ENCODE peak calls at places on chromosomes 16 and 17, in seven cellular contexts. U, N, K, A, P, V and B are unnamed samples.

GRCh38 chr17:10797848-10798328 is 6.0 kb downstream of the TMEM238L start:
- DNase-seq in U (no peak), N (no peak), K (no peak), A (no peak), P (no peak), V (peak; percentile 4), B (no peak)

GRCh38 chr16:58264961-58265479 is 29.8 kb downstream of the PRSS54 start:
- DNase-seq in U (no peak), N (no peak), K (no peak), A (no peak), P (no peak), V (peak; percentile 5), B (no peak)

GRCh38 chr16:12568438-12568837 is 235.2 kb downstream of the CPPED1 start:
- DNase-seq in U (no peak), N (no peak), K (no peak), A (no peak), P (no peak), V (no peak), B (no peak)

GRCh38 chr16:19138601-19139000 is 24.8 kb downstream of the ITPRIPL2 start:
- DNase-seq in U (peak; percentile 83), N (peak; percentile 79), K (peak; percentile 31), A (peak; percentile 88), P (peak; percentile 66), V (peak; percentile 38), B (peak; percentile 71)

GRCh38 chr17:46942441-46943217 is 19.7 kb downstream of the GOSR2 start:
- DNase-seq in U (peak; percentile 47), N (peak; percentile 48), K (peak; percentile 34), A (peak; percentile 79), P (peak; percentile 58), V (peak; percentile 69), B (peak; percentile 62)

GRCh38 chr16:51641191-51641765 is 490.2 kb upstream of the SALL1 start:
- DNase-seq in U (no peak), N (no peak), K (no peak), A (no peak), P (no peak), V (no peak), B (no peak)

GRCh38 chr17:41692722-41693521 is 4.2 kb downstream of the EIF1 start:
- DNase-seq in U (no peak), N (no peak), K (no peak), A (no peak), P (no peak), V (no peak), B (no peak)

GRCh38 chr17:29176500-29177351 is 3.5 kb downstream of the MYO18A start:
- DNase-seq in U (no peak), N (peak; percentile 69), K (peak; percentile 67), A (no peak), P (peak; percentile 71), V (peak; percentile 86), B (peak; percentile 52)

GRCh38 chr16:52436646-52437645 is 110.0 kb downstream of the TOX3 start:
- DNase-seq in U (no peak), N (no peak), K (no peak), A (no peak), P (no peak), V (no peak), B (no peak)

GRCh38 chr17:9645858-9646555 is 690 bp downstream of the USP43 start:
- DNase-seq in U (no peak), N (no peak), K (no peak), A (no peak), P (peak; percentile 65), V (peak; percentile 78), B (peak; percentile 24)

GRCh38 chr16:10529895-10530669 is 50.3 kb downstream of the EMP2 start:
- DNase-seq in U (no peak), N (no peak), K (no peak), A (no peak), P (no peak), V (no peak), B (no peak)

GRCh38 chr16:11188801-11189740 is 66.9 kb downstream of the SOCS1 start:
- DNase-seq in U (no peak), N (no peak), K (no peak), A (no peak), P (no peak), V (peak; percentile 45), B (no peak)

GRCh38 chr17:58184308-58184985 is 8.1 kb upstream of the EPX start:
- DNase-seq in U (no peak), N (no peak), K (no peak), A (no peak), P (no peak), V (no peak), B (no peak)

GRCh38 chr17:61463068-61463980 is 11.1 kb downstream of the TBX4 start:
- DNase-seq in U (no peak), N (no peak), K (no peak), A (peak; percentile 51), P (no peak), V (no peak), B (no peak)

GRCh38 chr16:68548947-68549346 is 9.9 kb downstream of the ZFP90 start:
- DNase-seq in U (no peak), N (no peak), K (no peak), A (no peak), P (no peak), V (no peak), B (no peak)

GRCh38 chr17:51356084-51356410 is 95.7 kb downstream of the UTP18 start:
- DNase-seq in U (no peak), N (no peak), K (no peak), A (no peak), P (no peak), V (no peak), B (no peak)

GRCh38 chr17:82684207-82684903 is 14.1 kb downstream of the RAB40B start:
- DNase-seq in U (no peak), N (no peak), K (no peak), A (no peak), P (no peak), V (no peak), B (no peak)

GRCh38 chr16:69934751-69935150 is 16.4 kb upstream of the CLEC18A start:
- DNase-seq in U (no peak), N (no peak), K (peak; percentile 9), A (no peak), P (no peak), V (no peak), B (no peak)

GRCh38 chr17:50466371-50467113 is 2.1 kb downstream of the CHAD start:
- DNase-seq in U (no peak), N (no peak), K (no peak), A (no peak), P (no peak), V (no peak), B (no peak)

GRCh38 chr17:6231465-6231864 is 161.3 kb downstream of the WSCD1 start:
- DNase-seq in U (no peak), N (no peak), K (no peak), A (no peak), P (no peak), V (no peak), B (no peak)

GRCh38 chr17:31511176-31511540 is 119.7 kb downstream of the RAB11FIP4 start:
- DNase-seq in U (no peak), N (no peak), K (no peak), A (no peak), P (no peak), V (no peak), B (no peak)

GRCh38 chr17:80414508-80414802 is 512 bp upstream of the ENDOV start:
- DNase-seq in U (no peak), N (no peak), K (no peak), A (no peak), P (no peak), V (peak; percentile 13), B (no peak)

GRCh38 chr16:75565640-75566039 is 539 bp upstream of the GABARAPL2 start:
- DNase-seq in U (no peak), N (no peak), K (no peak), A (no peak), P (no peak), V (no peak), B (no peak)

GRCh38 chr16:569445-570254 is at the start of gene PIGQ:
- DNase-seq in U (peak; percentile 46), N (peak; percentile 65), K (peak; percentile 66), A (peak; percentile 80), P (peak; percentile 60), V (peak; percentile 42), B (peak; percentile 71)

GRCh38 chr16:560701-561412 is 663 bp downstream of the PRR35 start:
- DNase-seq in U (no peak), N (no peak), K (no peak), A (no peak), P (no peak), V (no peak), B (no peak)

GRCh38 chr16:8795818-8796217 is 1.6 kb downstream of the TMEM186 start:
- DNase-seq in U (no peak), N (no peak), K (no peak), A (no peak), P (no peak), V (no peak), B (no peak)

GRCh38 chr16:11692171-11692570 is 23.9 kb downstream of the SNN start:
- DNase-seq in U (no peak), N (no peak), K (no peak), A (no peak), P (no peak), V (no peak), B (no peak)

GRCh38 chr17:68457539-68458259 is 403 bp upstream of the WIPI1 start:
- DNase-seq in U (peak; percentile 98), N (peak; percentile 98), K (peak; percentile 97), A (peak; percentile 99), P (peak; percentile 99), V (peak; percentile 99), B (peak; percentile 99)
- H3K4me1 ChIP-seq in U (peaks cover 49% of the 10 kb centered on the region), N (no peaks in the 10 kb centered on the region), K (peaks cover 26% of the 10 kb centered on the region), A (peaks cover 31% of the 10 kb centered on the region), P (peaks cover 8% of the 10 kb centered on the region), V (peaks cover 43% of the 10 kb centered on the region), B (peaks cover 87% of the 10 kb centered on the region)

DNA sequence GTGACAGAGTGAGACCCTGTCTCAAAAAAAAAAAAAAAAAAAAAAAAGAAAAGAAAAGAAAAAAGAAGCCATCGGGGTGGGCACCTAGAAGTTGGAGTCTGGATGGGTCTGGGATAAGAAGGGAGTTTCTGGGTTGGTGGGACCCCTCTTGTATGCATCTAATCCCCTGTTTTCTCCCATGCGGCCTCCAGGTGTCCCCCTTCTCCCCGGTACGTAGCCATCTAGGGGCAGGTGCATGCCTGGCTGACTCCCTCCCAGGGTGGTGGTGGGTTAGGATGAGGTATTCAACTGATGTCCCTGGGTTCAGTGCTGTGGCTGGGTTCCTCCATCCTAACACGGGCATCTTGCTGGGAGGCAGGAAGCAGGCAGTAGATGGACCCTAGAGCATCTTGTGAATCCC is 13.0 kb downstream of the FMNL1 start:
- DNase-seq in U (no peak), N (no peak), K (peak; percentile 68), A (no peak), P (no peak), V (no peak), B (no peak)
- H3K4me1 ChIP-seq in U (peaks cover 22% of the 10 kb centered on the region), N (no peaks in the 10 kb centered on the region), K (peaks cover 16% of the 10 kb centered on the region), A (no peaks in the 10 kb centered on the region), P (no peaks in the 10 kb centered on the region), V (peaks cover 9% of the 10 kb centered on the region), B (peaks cover 23% of the 10 kb centered on the region)

GRCh38 chr16:30348929-30349328 is 6.2 kb downstream of the CD2BP2 start:
- DNase-seq in U (no peak), N (no peak), K (no peak), A (no peak), P (no peak), V (no peak), B (no peak)
- H3K4me1 ChIP-seq in U (peaks cover 28% of the 10 kb centered on the region), N (peaks cover 13% of the 10 kb centered on the region), K (peaks cover 36% of the 10 kb centered on the region), A (peaks cover 27% of the 10 kb centered on the region), P (peaks cover 5% of the 10 kb centered on the region), V (peaks cover 41% of the 10 kb centered on the region), B (peaks cover 29% of the 10 kb centered on the region)

DNA sequence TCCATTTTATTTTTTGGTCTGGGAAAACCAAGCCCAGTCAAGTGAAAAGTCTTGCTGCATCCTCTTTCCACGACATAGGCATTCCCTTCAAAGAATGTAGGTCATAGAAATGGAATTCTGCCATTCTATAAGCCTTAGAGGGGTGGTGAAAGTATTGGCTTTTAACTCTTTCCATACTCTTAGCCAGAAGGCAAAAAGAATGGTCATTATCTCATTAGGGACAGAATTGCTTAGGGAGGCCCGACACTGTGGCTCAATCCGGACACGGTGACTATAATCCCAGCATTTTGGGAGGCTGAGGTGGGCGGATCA is 7.9 kb upstream of the MSL1 start:
- DNase-seq in U (no peak), N (no peak), K (no peak), A (no peak), P (no peak), V (no peak), B (no peak)
- H3K4me1 ChIP-seq in U (peaks cover 62% of the 10 kb centered on the region), N (peaks cover 20% of the 10 kb centered on the region), K (peaks cover 52% of the 10 kb centered on the region), A (peaks cover 63% of the 10 kb centered on the region), P (peaks cover 21% of the 10 kb centered on the region), V (peaks cover 59% of the 10 kb centered on the region), B (peaks cover 52% of the 10 kb centered on the region)